ENCODE peak calls at places on chromosomes 11 and 22, in four cellular contexts. D is GM03348; Q is adrenal gland; T is effector memory CD8-positive, alpha-beta T cell. R is an unnamed sample.

GRCh38 chr11:36751251-36751839 is 153.3 kb upstream of the RAG2 start:
- DNase-seq in D (no peak), Q (no peak), T (no peak), R (peak)

GRCh38 chr22:23404689-23405365 is 175.3 kb downstream of the IGLL1 start:
- DNase-seq in D (no peak), Q (peak), T (no peak), R (no peak)

GRCh38 chr22:17832665-17833064 is 58.4 kb upstream of the BID start:
- DNase-seq in D (no peak), Q (peak), T (no peak), R (no peak)

GRCh38 chr11:24716403-24716802 is 219.6 kb downstream of the LUZP2 start:
- DNase-seq in D (no peak), Q (no peak), T (no peak), R (no peak)

GRCh38 chr11:42770444-42771065 is 541.2 kb upstream of the API5 start:
- DNase-seq in D (peak), Q (peak), T (no peak), R (peak)

GRCh38 chr11:59556115-59556882 is 45.0 kb downstream of the OR4D9 start:
- DNase-seq in D (peak), Q (peak), T (peak), R (peak)

GRCh38 chr22:40419718-40420117 is 49.3 kb downstream of the SGSM3 start:
- DNase-seq in D (no peak), Q (peak), T (no peak), R (no peak)

GRCh38 chr11:65496304-65497140 is 2.3 kb upstream of the MALAT1 start:
- DNase-seq in D (no peak), Q (no peak), T (no peak), R (no peak)

GRCh38 chr22:32708835-32709234 is 92.7 kb upstream of the TIMP3 start:
- DNase-seq in D (peak), Q (no peak), T (no peak), R (peak)

GRCh38 chr11:36953986-36954385 is 355.9 kb upstream of the RAG2 start:
- DNase-seq in D (no peak), Q (no peak), T (no peak), R (no peak)

GRCh38 chr22:37545703-37546435 is 14.4 kb upstream of the CDC42EP1 start:
- DNase-seq in D (peak), Q (peak), T (no peak), R (no peak)

GRCh38 chr11:69445131-69445470 is 36.4 kb upstream of the LINC01488 start:
- DNase-seq in D (no peak), Q (peak), T (no peak), R (no peak)

GRCh38 chr11:13114566-13115465 is 105.7 kb downstream of the RASSF10 start:
- DNase-seq in D (no peak), Q (no peak), T (no peak), R (peak)

GRCh38 chr11:75270896-75271415 is 30.4 kb downstream of the TPBGL start:
- DNase-seq in D (peak), Q (peak), T (no peak), R (peak)

GRCh38 chr11:10493041-10493663 is 38.1 kb downstream of the AMPD3 start:
- DNase-seq in D (no peak), Q (no peak), T (no peak), R (no peak)

GRCh38 chr11:5928269-5928668 is 13.8 kb upstream of the OR56A3 start:
- DNase-seq in D (no peak), Q (no peak), T (no peak), R (no peak)

GRCh38 chr11:19821412-19821875 is 108.8 kb downstream of the NAV2 start:
- DNase-seq in D (no peak), Q (no peak), T (no peak), R (no peak)

GRCh38 chr22:50257451-50258360 is 3.8 kb downstream of the MAPK12 start:
- DNase-seq in D (no peak), Q (no peak), T (no peak), R (no peak)

GRCh38 chr11:117482881-117483280 is 155.2 kb downstream of the CEP164 start:
- DNase-seq in D (no peak), Q (no peak), T (no peak), R (no peak)

GRCh38 chr11:11449327-11449726 is 96.3 kb upstream of the CSNK2A3 start:
- DNase-seq in D (no peak), Q (no peak), T (no peak), R (no peak)

GRCh38 chr11:18394928-18395734 is 768 bp downstream of the LDHA start:
- DNase-seq in D (no peak), Q (peak), T (no peak), R (no peak)

GRCh38 chr22:32775957-32776356 is 25.5 kb upstream of the TIMP3 start:
- DNase-seq in D (no peak), Q (no peak), T (no peak), R (peak)

GRCh38 chr11:115501504-115501894 is 2.7 kb downstream of the CADM1 start:
- DNase-seq in D (no peak), Q (no peak), T (no peak), R (no peak)

GRCh38 chr11:119663279-119663678 is 65.7 kb downstream of the NECTIN1 start:
- DNase-seq in D (no peak), Q (no peak), T (no peak), R (no peak)

GRCh38 chr11:123594188-123594901 is 60.1 kb downstream of the SCN3B start:
- DNase-seq in D (peak), Q (peak), T (no peak), R (no peak)

GRCh38 chr22:23862103-23862502 is 4.4 kb downstream of the SLC2A11 start:
- DNase-seq in D (peak), Q (peak), T (peak), R (peak)

GRCh38 chr11:108931168-108931567 is 266.3 kb downstream of the DDX10 start:
- DNase-seq in D (no peak), Q (no peak), T (no peak), R (no peak)

GRCh38 chr22:29705651-29706050 is 14.2 kb upstream of the CABP7 start:
- DNase-seq in D (no peak), Q (no peak), T (no peak), R (no peak)

GRCh38 chr11:78406568-78407196 is 10.9 kb downstream of the GAB2 start:
- DNase-seq in D (no peak), Q (no peak), T (no peak), R (no peak)

GRCh38 chr22:37777122-37777687 is 30.5 kb upstream of the GCAT start:
- DNase-seq in D (peak), Q (peak), T (no peak), R (peak)

GRCh38 chr22:23787910-23788309 is 1.1 kb downstream of the SMARCB1 start:
- DNase-seq in D (no peak), Q (no peak), T (no peak), R (no peak)

GRCh38 chr11:17753153-17753552 is 18.6 kb downstream of the KCNC1 start:
- DNase-seq in D (no peak), Q (no peak), T (no peak), R (no peak)

GRCh38 chr22:28920757-28921584 is 37.6 kb downstream of the ZNRF3 start:
- DNase-seq in D (no peak), Q (no peak), T (no peak), R (no peak)

GRCh38 chr22:42943981-42944380 is 71.0 kb downstream of the PACSIN2 start:
- DNase-seq in D (no peak), Q (no peak), T (no peak), R (no peak)